ENCODE peak calls at places on chromosomes 7 and 10, in four cellular contexts. One of them, this sample, is unnamed.

GRCh38 chr7:139034855-139035587 is 821 bp downstream of the ZC3HAV1L start:
- DNase-seq in GM12878: no peak
- DNase-seq in K562: no peak
- DNase-seq in HepG2: no peak
- DNase-seq in this sample: peak

GRCh38 chr10:33344676-33345075 is 10.2 kb upstream of the NRP1 start:
- DNase-seq in GM12878: no peak
- DNase-seq in K562: no peak
- DNase-seq in HepG2: no peak
- DNase-seq in this sample: no peak

GRCh38 chr10:47380341-47381215 is 3.5 kb downstream of the ZNF488 start:
- DNase-seq in GM12878: no peak
- DNase-seq in K562: no peak
- DNase-seq in HepG2: no peak
- DNase-seq in this sample: no peak

GRCh38 chr10:99870051-99870730 is 87.8 kb downstream of the ABCC2 start:
- DNase-seq in GM12878: no peak
- DNase-seq in K562: no peak
- DNase-seq in HepG2: no peak
- DNase-seq in this sample: no peak

GRCh38 chr10:63542835-63543575 is 21.8 kb downstream of the REEP3 start:
- DNase-seq in GM12878: no peak
- DNase-seq in K562: no peak
- DNase-seq in HepG2: no peak
- DNase-seq in this sample: no peak

GRCh38 chr7:28957822-28958234 is 302 bp downstream of the TRIL start:
- DNase-seq in GM12878: no peak
- DNase-seq in K562: no peak
- DNase-seq in HepG2: no peak
- DNase-seq in this sample: peak

GRCh38 chr10:77863446-77863845 is 63.1 kb downstream of the DLG5 start:
- DNase-seq in GM12878: no peak
- DNase-seq in K562: no peak
- DNase-seq in HepG2: no peak
- DNase-seq in this sample: no peak

GRCh38 chr7:6387734-6388294 is 59.9 kb downstream of the DAGLB start:
- DNase-seq in GM12878: no peak
- DNase-seq in K562: no peak
- DNase-seq in HepG2: no peak
- DNase-seq in this sample: no peak

GRCh38 chr7:158740013-158740656 is 35.5 kb upstream of the NCAPG2 start:
- DNase-seq in GM12878: no peak
- DNase-seq in K562: peak
- DNase-seq in HepG2: no peak
- DNase-seq in this sample: no peak

GRCh38 chr10:49633327-49634045 is 19.6 kb downstream of the CHAT start:
- DNase-seq in GM12878: no peak
- DNase-seq in K562: no peak
- DNase-seq in HepG2: no peak
- DNase-seq in this sample: peak

GRCh38 chr7:128743112-128743772 is 4.1 kb downstream of the CALU start:
- DNase-seq in GM12878: no peak
- DNase-seq in K562: peak
- DNase-seq in HepG2: no peak
- DNase-seq in this sample: no peak

GRCh38 chr10:15670880-15671279 is 48.8 kb downstream of the ITGA8 start:
- DNase-seq in GM12878: no peak
- DNase-seq in K562: no peak
- DNase-seq in HepG2: no peak
- DNase-seq in this sample: no peak

GRCh38 chr10:1360011-1360580 is 303.9 kb downstream of the WDR37 start:
- DNase-seq in GM12878: no peak
- DNase-seq in K562: peak
- DNase-seq in HepG2: no peak
- DNase-seq in this sample: peak

GRCh38 chr10:36475746-36476145 is 649.7 kb upstream of the ANKRD30A start:
- DNase-seq in GM12878: no peak
- DNase-seq in K562: no peak
- DNase-seq in HepG2: no peak
- DNase-seq in this sample: no peak

GRCh38 chr10:36474456-36474855 is 650.9 kb upstream of the ANKRD30A start:
- DNase-seq in GM12878: no peak
- DNase-seq in K562: no peak
- DNase-seq in HepG2: no peak
- DNase-seq in this sample: no peak

GRCh38 chr10:36473122-36473521 is 652.3 kb upstream of the ANKRD30A start:
- DNase-seq in GM12878: no peak
- DNase-seq in K562: no peak
- DNase-seq in HepG2: no peak
- DNase-seq in this sample: no peak

GRCh38 chr10:36479073-36479472 is 646.3 kb upstream of the ANKRD30A start:
- DNase-seq in GM12878: no peak
- DNase-seq in K562: no peak
- DNase-seq in HepG2: no peak
- DNase-seq in this sample: no peak

DNA sequence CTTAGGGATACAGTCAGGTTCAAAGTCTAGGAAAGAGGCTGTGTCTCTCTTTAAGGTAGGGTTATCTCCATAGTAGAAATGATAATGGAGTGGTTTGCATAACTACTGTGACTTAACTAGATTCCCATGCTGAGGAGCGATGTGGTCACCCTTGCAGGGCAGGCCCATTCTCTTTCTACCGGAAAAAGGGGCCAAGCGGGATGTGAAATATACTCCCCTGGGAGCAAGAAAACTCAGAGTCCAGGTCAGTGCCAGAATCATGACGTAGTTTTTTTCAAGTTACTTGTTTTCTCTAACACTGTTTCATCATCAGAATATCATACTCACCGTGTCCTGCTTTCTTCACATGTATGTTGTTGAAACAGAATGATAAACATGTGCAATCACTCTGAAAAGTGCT is 649.0 kb upstream of the ANKRD30A start:
- DNase-seq in GM12878: no peak
- DNase-seq in K562: no peak
- DNase-seq in HepG2: no peak
- DNase-seq in this sample: no peak
- TF ChIP-seq TCF7 in GM12878: no peak
- TF ChIP-seq TCF7 in K562: no peak
- TF ChIP-seq TCF7 in HepG2: no peak
- TF ChIP-seq TCF7 in this sample: no peak

DNA sequence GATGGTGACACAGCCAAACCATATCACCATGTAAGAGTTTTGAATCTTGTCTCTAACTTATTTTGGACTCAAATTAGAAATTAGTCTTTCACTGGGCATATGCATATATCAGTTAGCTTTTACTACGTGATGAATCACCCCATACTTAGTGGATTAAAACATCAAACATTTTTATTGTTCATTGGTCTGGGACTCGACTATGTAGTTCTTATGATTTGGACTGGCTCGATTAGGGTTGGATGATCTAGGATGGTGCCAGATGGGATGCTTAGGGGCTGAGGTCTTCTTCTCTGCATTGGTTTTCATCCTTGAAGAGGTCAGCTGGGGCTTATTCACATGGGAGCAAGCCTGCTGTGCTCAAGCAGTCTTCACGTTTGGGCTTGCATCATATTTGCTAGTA is 264.9 kb downstream of the EXOC4 start:
- DNase-seq in GM12878: no peak
- DNase-seq in K562: no peak
- DNase-seq in HepG2: no peak
- DNase-seq in this sample: no peak
- TF ChIP-seq TCF7 in GM12878: no peak
- TF ChIP-seq TCF7 in K562: no peak
- TF ChIP-seq TCF7 in HepG2: no peak
- TF ChIP-seq TCF7 in this sample: no peak

DNA sequence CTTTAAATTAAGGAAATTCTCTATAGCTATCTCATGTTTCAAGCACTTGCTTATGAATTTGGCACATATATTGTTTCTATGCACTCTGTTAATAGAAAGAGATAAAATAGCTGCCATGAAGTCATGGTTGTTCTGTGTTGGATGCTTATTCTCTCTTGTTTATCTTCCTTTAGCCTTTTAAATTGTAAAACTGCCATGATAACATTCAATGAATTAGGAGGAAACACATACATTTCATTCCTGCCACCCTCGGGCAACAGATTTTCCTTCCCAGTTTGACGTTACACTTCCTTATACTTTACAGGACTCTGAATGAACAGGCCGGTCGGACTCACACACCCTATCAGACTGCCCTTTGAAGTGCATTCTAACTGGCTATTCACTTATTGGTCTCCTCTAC is 65.7 kb upstream of the FERD3L start:
- DNase-seq in GM12878: no peak
- DNase-seq in K562: no peak
- DNase-seq in HepG2: no peak
- DNase-seq in this sample: no peak
- TF ChIP-seq TCF7 in GM12878: no peak
- TF ChIP-seq TCF7 in K562: no peak
- TF ChIP-seq TCF7 in HepG2: no peak
- TF ChIP-seq TCF7 in this sample: no peak

DNA sequence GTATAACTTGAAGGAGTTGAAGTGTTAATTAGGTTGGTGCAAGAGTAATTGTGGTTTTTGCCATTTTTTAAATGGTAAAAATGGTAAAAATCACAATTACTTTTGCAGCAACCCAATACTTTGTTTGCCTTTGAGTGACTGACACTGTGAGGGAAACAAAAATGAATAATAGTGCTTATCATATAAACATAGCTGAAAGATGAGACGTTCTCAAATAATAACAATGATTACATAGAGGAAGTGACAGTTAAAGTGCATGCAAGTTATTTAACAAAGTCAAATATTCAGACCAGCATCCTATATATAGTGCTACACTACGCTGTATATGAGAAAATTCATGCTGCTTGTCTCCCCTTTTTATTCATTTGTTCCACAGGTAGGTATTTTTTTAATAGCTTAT is 4.7 kb upstream of the HBP1 start:
- DNase-seq in GM12878: no peak
- DNase-seq in K562: no peak
- DNase-seq in HepG2: no peak
- DNase-seq in this sample: no peak
- TF ChIP-seq TCF7 in GM12878: no peak
- TF ChIP-seq TCF7 in K562: no peak
- TF ChIP-seq TCF7 in HepG2: no peak
- TF ChIP-seq TCF7 in this sample: no peak

DNA sequence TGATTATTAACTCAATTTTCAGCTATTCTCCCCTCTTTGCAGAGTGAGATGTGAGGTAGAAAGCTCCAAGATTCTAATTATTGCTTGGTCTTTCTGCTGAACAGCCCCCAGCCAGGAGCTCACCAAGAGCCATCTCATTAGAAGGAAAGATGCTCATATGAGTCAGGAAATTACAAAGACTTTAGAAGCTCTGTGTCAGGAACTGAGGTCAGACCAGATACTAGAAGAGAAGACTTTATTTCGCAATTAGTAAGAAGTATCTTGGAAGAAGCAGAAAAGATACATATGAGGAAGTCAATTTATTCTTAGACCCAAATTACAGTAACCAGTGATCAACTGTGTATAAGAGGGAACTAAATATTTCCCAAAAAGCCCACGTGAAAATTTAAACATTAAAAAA is 626.9 kb downstream of the ZWINT start:
- DNase-seq in GM12878: no peak
- DNase-seq in K562: no peak
- DNase-seq in HepG2: no peak
- DNase-seq in this sample: no peak
- TF ChIP-seq TCF7 in GM12878: no peak
- TF ChIP-seq TCF7 in K562: no peak
- TF ChIP-seq TCF7 in HepG2: no peak
- TF ChIP-seq TCF7 in this sample: no peak

DNA sequence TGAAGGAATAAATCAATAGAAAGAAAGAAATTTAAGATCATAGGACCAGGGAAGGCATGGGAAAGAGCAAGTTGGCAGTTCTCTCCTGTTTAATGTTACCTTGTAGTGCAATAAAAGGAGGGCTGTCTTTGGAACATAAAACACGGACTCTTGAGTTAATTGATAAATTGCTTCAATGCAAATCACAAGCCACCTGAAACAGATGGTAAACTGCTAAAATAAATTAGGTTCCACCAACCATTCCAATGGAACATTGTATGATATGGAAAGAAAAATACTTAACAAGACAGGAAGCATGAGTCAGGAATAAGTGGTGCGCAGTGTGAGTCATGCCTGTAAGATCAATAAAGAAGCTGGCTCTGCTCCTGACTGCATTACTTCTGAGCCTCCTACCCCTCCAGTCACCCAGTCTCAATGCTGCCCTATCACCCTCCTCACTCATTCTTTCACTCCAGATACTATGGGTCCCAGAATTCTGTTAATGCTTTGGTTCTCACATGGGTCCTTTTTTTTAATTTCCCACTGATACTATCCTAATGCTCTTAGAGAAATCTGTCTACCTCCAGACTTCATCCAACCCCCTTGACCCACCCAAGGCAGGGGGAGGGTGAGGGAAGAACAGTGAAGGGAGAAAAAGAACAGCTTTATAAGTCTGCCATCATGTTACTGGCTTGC is 78.9 kb downstream of the LRRC17 start:
- DNase-seq in GM12878: no peak
- DNase-seq in K562: peak
- DNase-seq in HepG2: peak
- DNase-seq in this sample: no peak
- TF ChIP-seq TCF7 in GM12878: no peak
- TF ChIP-seq TCF7 in K562: no peak
- TF ChIP-seq TCF7 in HepG2: peak
- TF ChIP-seq TCF7 in this sample: no peak

GRCh38 chr10:30882281-30882680 is 149.4 kb downstream of the ZNF438 start:
- DNase-seq in GM12878: no peak
- DNase-seq in K562: no peak
- DNase-seq in HepG2: no peak
- DNase-seq in this sample: no peak
- TF ChIP-seq TCF7 in GM12878: no peak
- TF ChIP-seq TCF7 in K562: no peak
- TF ChIP-seq TCF7 in HepG2: no peak
- TF ChIP-seq TCF7 in this sample: no peak

DNA sequence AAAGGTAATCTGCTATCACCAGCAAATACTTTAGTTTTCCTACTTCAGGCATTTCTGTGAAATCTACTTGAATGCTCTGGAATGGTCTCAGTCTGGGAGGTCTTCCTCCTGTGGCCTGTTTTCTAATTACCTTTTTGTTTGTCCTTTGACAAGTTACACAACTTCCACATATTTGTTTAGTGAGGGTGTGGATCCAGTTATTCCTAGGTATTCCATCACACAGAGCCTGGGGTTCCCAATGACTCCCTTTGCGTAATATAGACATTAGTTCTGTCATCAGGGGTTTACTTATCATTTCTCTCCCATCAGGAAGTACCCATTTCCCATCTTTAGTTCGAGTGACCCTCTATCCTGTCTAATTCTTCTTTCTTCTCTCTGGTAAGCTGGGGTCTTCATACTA is 28.1 kb upstream of the ELOVL3 start:
- DNase-seq in GM12878: no peak
- DNase-seq in K562: no peak
- DNase-seq in HepG2: peak
- DNase-seq in this sample: no peak
- TF ChIP-seq TCF7 in GM12878: no peak
- TF ChIP-seq TCF7 in K562: no peak
- TF ChIP-seq TCF7 in HepG2: no peak
- TF ChIP-seq TCF7 in this sample: no peak

This sample was measured in WTC11.